ENCODE peak calls at places on chromosomes 12 and 14, in ten cellular contexts. G, F, I, J, M, A, Y, L, N and O are unnamed samples.

GRCh38 chr14:104138098-104138890 is at the start of gene KIF26A:
- DNase-seq in G (peak), F (no peak), I (peak), J (peak), M (peak), A (peak), Y (no peak), L (no peak), N (no peak), O (peak)

GRCh38 chr12:106442575-106442974 is 85.0 kb downstream of the POLR3B start:
- DNase-seq in G (no peak), F (no peak), I (no peak), J (no peak), M (no peak), A (no peak), Y (no peak), L (no peak), N (no peak), O (no peak)

GRCh38 chr14:22556021-22556989 is 32.7 kb downstream of the DAD1 start:
- DNase-seq in G (peak), F (no peak), I (peak), J (peak), M (no peak), A (peak), Y (peak), L (no peak), N (peak), O (peak)

GRCh38 chr12:25236190-25236589 is 14.5 kb downstream of the KRAS start:
- DNase-seq in G (no peak), F (peak), I (no peak), J (peak), M (no peak), A (no peak), Y (no peak), L (no peak), N (peak), O (peak)

GRCh38 chr14:30196861-30197260 is 269.2 kb upstream of the PRKD1 start:
- DNase-seq in G (no peak), F (no peak), I (no peak), J (no peak), M (no peak), A (no peak), Y (no peak), L (no peak), N (no peak), O (no peak)

GRCh38 chr12:57216014-57216891 is at the start of gene NXPH4:
- DNase-seq in G (peak), F (no peak), I (no peak), J (peak), M (no peak), A (no peak), Y (peak), L (no peak), N (no peak), O (no peak)

GRCh38 chr12:3047961-3048360 is 29.2 kb upstream of the TSPAN9 start:
- DNase-seq in G (peak), F (no peak), I (peak), J (no peak), M (no peak), A (no peak), Y (no peak), L (no peak), N (no peak), O (no peak)

GRCh38 chr12:93022603-93023340 is 93.7 kb upstream of the EEA1 start:
- DNase-seq in G (no peak), F (peak), I (no peak), J (no peak), M (no peak), A (no peak), Y (no peak), L (no peak), N (peak), O (peak)

GRCh38 chr12:128140551-128140950 is 126.4 kb upstream of the TMEM132C start:
- DNase-seq in G (no peak), F (no peak), I (no peak), J (peak), M (peak), A (no peak), Y (no peak), L (no peak), N (no peak), O (no peak)

GRCh38 chr12:120445911-120446909 is at the start of the genes GATC and TRIAP1:
- DNase-seq in G (peak), F (peak), I (peak), J (peak), M (peak), A (peak), Y (peak), L (peak), N (peak), O (peak)

GRCh38 chr14:99522457-99522891 is 41.3 kb downstream of the CCNK start:
- DNase-seq in G (no peak), F (peak), I (peak), J (peak), M (peak), A (peak), Y (no peak), L (peak), N (peak), O (peak)

GRCh38 chr12:107411792-107412535 is 273.6 kb upstream of the PWP1 start:
- DNase-seq in G (no peak), F (no peak), I (no peak), J (no peak), M (peak), A (no peak), Y (no peak), L (peak), N (peak), O (peak)

GRCh38 chr12:1629338-1630080 is 478 bp downstream of the WNT5B start:
- DNase-seq in G (peak), F (no peak), I (no peak), J (no peak), M (no peak), A (no peak), Y (no peak), L (no peak), N (no peak), O (no peak)

GRCh38 chr12:104536841-104537240 is 80.1 kb downstream of the CHST11 start:
- DNase-seq in G (no peak), F (no peak), I (no peak), J (no peak), M (no peak), A (no peak), Y (no peak), L (no peak), N (no peak), O (no peak)

GRCh38 chr12:15540469-15540872 is 218.2 kb downstream of the PTPRO start:
- DNase-seq in G (no peak), F (peak), I (peak), J (no peak), M (no peak), A (no peak), Y (no peak), L (peak), N (peak), O (no peak)

DNA sequence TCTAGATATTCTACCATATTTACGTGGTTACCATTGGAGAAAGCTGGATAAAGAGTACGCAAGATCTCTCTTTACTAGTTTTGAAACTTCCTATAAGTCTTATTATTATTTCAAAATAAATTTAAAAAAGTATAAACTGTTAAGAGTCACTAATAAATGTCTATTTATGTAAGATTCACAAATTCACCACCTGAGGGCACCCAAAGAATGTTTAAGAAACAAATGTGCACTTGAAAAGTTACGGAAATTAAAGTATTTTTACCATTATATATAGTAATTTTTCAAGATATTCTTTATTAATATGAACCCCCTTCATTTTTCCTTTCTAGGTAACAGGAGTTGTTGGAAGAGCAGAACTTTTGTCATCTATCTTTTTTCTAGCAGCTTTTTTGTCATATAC is 11.9 kb downstream of the TMTC3 start:
- DNase-seq in G (no peak), F (peak), I (peak), J (no peak), M (peak), A (no peak), Y (no peak), L (peak), N (peak), O (peak)
- TF ChIP-seq CTCF in G (no peak), F (peak), I (no peak), J (peak), M (peak), A (peak), Y (no peak), L (no peak), N (peak), O (no peak)

DNA sequence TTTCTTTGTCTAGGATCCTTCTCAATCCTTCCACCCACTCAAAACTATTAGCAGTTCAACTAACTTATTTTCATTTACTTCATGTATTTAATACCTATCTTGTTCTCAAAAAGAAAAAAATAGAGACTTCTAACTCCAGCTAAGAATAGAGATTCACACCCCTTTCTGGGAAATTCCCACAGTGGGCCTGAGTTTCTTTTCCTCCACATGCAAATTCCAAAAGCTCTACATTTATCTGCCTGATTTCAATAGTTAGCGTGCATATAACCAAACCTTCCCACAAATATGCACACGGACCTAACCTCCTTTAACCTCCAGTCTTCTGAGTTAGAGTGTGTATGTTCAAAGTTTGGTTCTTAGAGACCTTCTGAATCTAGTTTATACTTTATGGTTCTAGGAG is 62.5 kb downstream of the GRIN2B start:
- DNase-seq in G (no peak), F (no peak), I (no peak), J (no peak), M (no peak), A (no peak), Y (no peak), L (no peak), N (no peak), O (no peak)
- H3K4me3 ChIP-seq in G (no peak), F (no peak), I (no peak), J (no peak), M (no peak), A (no peak), Y (no peak), L (no peak), N (no peak), O (no peak)

DNA sequence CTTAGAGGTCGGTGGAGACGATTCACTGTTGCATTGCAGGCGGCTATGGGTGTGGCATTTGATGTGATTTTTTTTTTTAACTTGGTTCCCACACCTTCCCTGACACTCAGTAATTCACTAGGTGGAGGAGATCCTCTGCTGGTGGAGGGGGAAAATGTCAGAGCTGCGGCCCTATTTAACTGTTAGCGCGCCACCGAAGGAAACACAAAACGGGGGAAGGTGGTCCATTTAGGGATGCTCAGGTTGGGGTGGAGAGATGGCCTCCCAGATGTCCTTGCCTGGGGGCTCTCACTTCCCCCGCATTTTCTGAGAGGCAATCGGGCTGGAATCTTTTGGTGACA is 4.3 kb upstream of the HOXC12 start:
- DNase-seq in G (no peak), F (no peak), I (no peak), J (no peak), M (peak), A (no peak), Y (no peak), L (no peak), N (no peak), O (no peak)
- TF ChIP-seq CTCF in G (no peak), F (no peak), I (no peak), J (no peak), M (no peak), A (no peak), Y (no peak), L (no peak), N (no peak), O (no peak)

DNA sequence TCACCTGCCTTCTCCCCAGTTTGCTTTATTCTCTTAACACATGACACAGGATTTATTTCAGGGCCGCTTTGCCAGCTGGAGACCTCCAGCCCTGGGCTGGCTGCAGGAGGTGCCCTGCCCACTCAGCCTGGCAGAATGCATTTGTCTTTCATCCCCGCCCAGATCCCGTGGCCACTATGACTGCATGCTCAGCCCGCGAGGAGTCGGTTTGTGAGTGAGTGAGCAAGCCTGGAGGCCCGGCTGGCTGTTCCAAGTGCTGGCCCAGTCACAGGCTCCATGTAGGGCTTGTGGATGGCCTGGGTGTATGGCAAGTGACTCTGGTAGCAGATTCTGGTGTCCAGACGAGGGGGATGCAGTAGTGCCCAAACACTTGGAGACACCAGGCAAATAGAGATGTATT is 2.1 kb downstream of the TDP1 start:
- DNase-seq in G (no peak), F (no peak), I (no peak), J (no peak), M (no peak), A (no peak), Y (no peak), L (no peak), N (peak), O (no peak)
- H3K4me3 ChIP-seq in G (no peak), F (no peak), I (no peak), J (no peak), M (no peak), A (no peak), Y (no peak), L (no peak), N (no peak), O (no peak)

GRCh38 chr14:51394804-51395203 is 154.8 kb downstream of the TMX1 start:
- DNase-seq in G (no peak), F (no peak), I (no peak), J (no peak), M (no peak), A (no peak), Y (no peak), L (no peak), N (no peak), O (no peak)

GRCh38 chr14:51394391-51394790 is 154.3 kb downstream of the TMX1 start:
- DNase-seq in G (no peak), F (peak), I (peak), J (no peak), M (no peak), A (no peak), Y (no peak), L (peak), N (peak), O (peak)

GRCh38 chr14:51398898-51399297 is 158.9 kb downstream of the TMX1 start:
- DNase-seq in G (no peak), F (peak), I (peak), J (no peak), M (peak), A (peak), Y (no peak), L (peak), N (peak), O (peak)

GRCh38 chr14:51396222-51396815 is 156.3 kb downstream of the TMX1 start:
- DNase-seq in G (no peak), F (peak), I (peak), J (peak), M (peak), A (no peak), Y (no peak), L (peak), N (peak), O (peak)

DNA sequence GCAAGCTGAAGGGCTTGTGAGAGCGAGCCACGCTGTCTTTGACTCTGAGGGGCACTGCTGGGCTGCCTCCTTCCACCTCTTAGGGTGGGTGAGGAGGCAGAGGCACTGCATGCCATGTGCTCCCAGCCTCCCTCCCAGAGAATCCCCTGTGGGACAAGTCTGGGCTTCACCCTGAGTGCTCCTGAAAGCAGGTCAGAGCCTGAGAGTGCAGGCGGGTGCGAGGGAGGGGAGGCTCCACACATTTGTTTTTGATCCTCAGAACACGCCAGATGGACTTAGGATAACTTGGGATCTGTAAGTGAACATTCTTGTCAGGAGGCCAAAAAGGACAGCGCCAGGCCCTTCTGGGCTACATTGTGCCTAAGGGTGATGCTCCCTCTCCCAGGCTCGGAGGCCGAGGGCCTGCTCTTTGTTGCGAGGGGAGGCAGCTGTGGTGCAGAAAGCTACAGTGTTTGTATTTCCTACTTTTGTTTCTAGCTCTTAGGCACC is 155.4 kb downstream of the TMX1 start:
- DNase-seq in G (peak), F (peak), I (peak), J (no peak), M (peak), A (peak), Y (no peak), L (peak), N (peak), O (peak)
- TF ChIP-seq CTCF in G (peak), F (no peak), I (no peak), J (no peak), M (no peak), A (no peak), Y (no peak), L (peak), N (no peak), O (peak)

GRCh38 chr12:34126805-34127204 is 104.5 kb downstream of the ALG10 start:
- DNase-seq in G (no peak), F (no peak), I (no peak), J (no peak), M (no peak), A (no peak), Y (no peak), L (no peak), N (no peak), O (no peak)

GRCh38 chr12:34121360-34121759 is 99.1 kb downstream of the ALG10 start:
- DNase-seq in G (no peak), F (no peak), I (no peak), J (no peak), M (no peak), A (no peak), Y (no peak), L (no peak), N (no peak), O (no peak)

GRCh38 chr12:34124608-34125007 is 102.3 kb downstream of the ALG10 start:
- DNase-seq in G (no peak), F (no peak), I (no peak), J (no peak), M (no peak), A (no peak), Y (no peak), L (no peak), N (no peak), O (no peak)

DNA sequence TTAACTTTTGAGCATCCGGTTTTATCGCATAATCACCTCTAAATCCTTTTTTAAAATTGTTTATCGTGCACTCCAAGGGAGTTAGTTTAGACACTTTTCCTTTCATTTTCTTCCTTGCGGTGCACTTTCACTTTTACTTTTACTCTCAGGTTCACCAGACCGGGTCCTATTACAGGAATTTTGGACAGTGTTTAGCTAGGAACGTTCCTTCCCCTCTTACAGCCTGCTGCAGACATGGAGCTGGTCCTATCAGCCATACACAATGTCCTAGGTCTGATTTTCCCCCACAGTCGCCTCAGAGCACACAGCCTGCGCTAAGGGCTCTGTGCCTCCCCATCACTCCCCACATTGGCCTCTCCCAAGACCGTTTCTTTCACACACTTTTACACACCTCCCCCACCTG is 103.9 kb downstream of the ALG10 start:
- DNase-seq in G (no peak), F (no peak), I (no peak), J (no peak), M (no peak), A (no peak), Y (no peak), L (no peak), N (no peak), O (no peak)
- H3K4me3 ChIP-seq in G (no peak), F (peak), I (no peak), J (no peak), M (no peak), A (no peak), Y (peak), L (no peak), N (peak), O (no peak)

GRCh38 chr14:86038401-86038985 is 508.5 kb downstream of the FLRT2 start:
- DNase-seq in G (peak), F (peak), I (peak), J (peak), M (peak), A (peak), Y (peak), L (peak), N (peak), O (peak)

GRCh38 chr14:86035882-86036281 is 505.9 kb downstream of the FLRT2 start:
- DNase-seq in G (peak), F (peak), I (no peak), J (no peak), M (peak), A (no peak), Y (no peak), L (no peak), N (no peak), O (peak)
- TF ChIP-seq CTCF in G (peak), F (peak), I (no peak), J (peak), M (no peak), A (no peak), Y (no peak), L (peak), N (peak), O (peak)